ENCODE peak calls at places on chromosomes 16 and 17, in ten cellular contexts. One of them, this sample, is unnamed.

GRCh38 chr16:5015351-5015750 is 18.4 kb downstream of the NAGPA start:
- DNase-seq in putamen: no peak
- DNase-seq in activated T-cell treated with anti-CD3 and anti-CD28 coated beads for 1 hour: no peak
- DNase-seq in NCI-H69: peak; percentile 13
- DNase-seq in CD8-positive, alpha-beta memory T cell: no peak
- DNase-seq in stimulated activated CD8-positive, alpha-beta memory T cell treated with anti-CD3 and anti-CD28 coated beads, Interleukin-12 subunit alpha, Interleukin-12 subunit beta, amount 100 ng/mL, for 1 hour: no peak
- DNase-seq in cardiac muscle cell: no peak
- DNase-seq in H1: no peak
- DNase-seq in HFFc6: no peak
- DNase-seq in GM23248: no peak
- DNase-seq in this sample: no peak

GRCh38 chr17:16926591-16927451 is 45.1 kb downstream of the TNFRSF13B start:
- DNase-seq in putamen: no peak
- DNase-seq in cardiac muscle cell: peak; percentile 49
- DNase-seq in HFFc6: no peak
- DNase-seq in GM23248: no peak
- DNase-seq in NCI-H69: no peak
- DNase-seq in activated T-cell treated with anti-CD3 and anti-CD28 coated beads for 1 hour: no peak
- DNase-seq in H1: no peak
- DNase-seq in CD8-positive, alpha-beta memory T cell: no peak
- DNase-seq in stimulated activated CD8-positive, alpha-beta memory T cell treated with anti-CD3 and anti-CD28 coated beads, Interleukin-12 subunit alpha, Interleukin-12 subunit beta, amount 100 ng/mL, for 1 hour: no peak
- DNase-seq in this sample: no peak

GRCh38 chr16:68642436-68643064 is 2.6 kb upstream of the CDH3 start:
- DNase-seq in NCI-H69: peak; percentile 75
- DNase-seq in CD8-positive, alpha-beta memory T cell: no peak
- DNase-seq in cardiac muscle cell: peak; percentile 38
- DNase-seq in stimulated activated CD8-positive, alpha-beta memory T cell treated with anti-CD3 and anti-CD28 coated beads, Interleukin-12 subunit alpha, Interleukin-12 subunit beta, amount 100 ng/mL, for 1 hour: no peak
- DNase-seq in H1: peak; percentile 31
- DNase-seq in activated T-cell treated with anti-CD3 and anti-CD28 coated beads for 1 hour: no peak
- DNase-seq in putamen: no peak
- DNase-seq in GM23248: peak; percentile 52
- DNase-seq in HFFc6: no peak
- DNase-seq in this sample: no peak

GRCh38 chr17:75130632-75131277 is 787 bp downstream of the NT5C start:
- DNase-seq in HFFc6: peak; percentile 31
- DNase-seq in stimulated activated CD8-positive, alpha-beta memory T cell treated with anti-CD3 and anti-CD28 coated beads, Interleukin-12 subunit alpha, Interleukin-12 subunit beta, amount 100 ng/mL, for 1 hour: no peak
- DNase-seq in putamen: no peak
- DNase-seq in CD8-positive, alpha-beta memory T cell: no peak
- DNase-seq in H1: no peak
- DNase-seq in GM23248: peak; percentile 76
- DNase-seq in NCI-H69: peak; percentile 80
- DNase-seq in cardiac muscle cell: peak; percentile 67
- DNase-seq in activated T-cell treated with anti-CD3 and anti-CD28 coated beads for 1 hour: peak; percentile 29
- DNase-seq in this sample: no peak

GRCh38 chr16:68417711-68418301 is 30.5 kb downstream of the SMPD3 start:
- DNase-seq in H1: no peak
- DNase-seq in stimulated activated CD8-positive, alpha-beta memory T cell treated with anti-CD3 and anti-CD28 coated beads, Interleukin-12 subunit alpha, Interleukin-12 subunit beta, amount 100 ng/mL, for 1 hour: peak; percentile 52
- DNase-seq in NCI-H69: peak; percentile 88
- DNase-seq in activated T-cell treated with anti-CD3 and anti-CD28 coated beads for 1 hour: peak; percentile 62
- DNase-seq in GM23248: no peak
- DNase-seq in cardiac muscle cell: no peak
- DNase-seq in CD8-positive, alpha-beta memory T cell: peak; percentile 61
- DNase-seq in putamen: no peak
- DNase-seq in HFFc6: no peak
- DNase-seq in this sample: no peak

GRCh38 chr16:26374279-26374925 is 682.6 kb downstream of the HS3ST4 start:
- DNase-seq in HFFc6: no peak
- DNase-seq in activated T-cell treated with anti-CD3 and anti-CD28 coated beads for 1 hour: no peak
- DNase-seq in GM23248: no peak
- DNase-seq in cardiac muscle cell: no peak
- DNase-seq in putamen: no peak
- DNase-seq in CD8-positive, alpha-beta memory T cell: no peak
- DNase-seq in stimulated activated CD8-positive, alpha-beta memory T cell treated with anti-CD3 and anti-CD28 coated beads, Interleukin-12 subunit alpha, Interleukin-12 subunit beta, amount 100 ng/mL, for 1 hour: no peak
- DNase-seq in NCI-H69: no peak
- DNase-seq in H1: no peak
- DNase-seq in this sample: no peak

GRCh38 chr16:8885674-8886592 is 3.8 kb downstream of the LITAFD start:
- DNase-seq in activated T-cell treated with anti-CD3 and anti-CD28 coated beads for 1 hour: no peak
- DNase-seq in CD8-positive, alpha-beta memory T cell: no peak
- DNase-seq in cardiac muscle cell: peak; percentile 37
- DNase-seq in putamen: no peak
- DNase-seq in NCI-H69: peak; percentile 35
- DNase-seq in stimulated activated CD8-positive, alpha-beta memory T cell treated with anti-CD3 and anti-CD28 coated beads, Interleukin-12 subunit alpha, Interleukin-12 subunit beta, amount 100 ng/mL, for 1 hour: no peak
- DNase-seq in GM23248: peak; percentile 69
- DNase-seq in H1: no peak
- DNase-seq in HFFc6: peak; percentile 56
- DNase-seq in this sample: no peak

GRCh38 chr17:70254735-70255460 is 85.6 kb downstream of the KCNJ2 start:
- DNase-seq in CD8-positive, alpha-beta memory T cell: no peak
- DNase-seq in GM23248: peak; percentile 3
- DNase-seq in NCI-H69: no peak
- DNase-seq in putamen: no peak
- DNase-seq in HFFc6: no peak
- DNase-seq in H1: no peak
- DNase-seq in activated T-cell treated with anti-CD3 and anti-CD28 coated beads for 1 hour: no peak
- DNase-seq in cardiac muscle cell: no peak
- DNase-seq in stimulated activated CD8-positive, alpha-beta memory T cell treated with anti-CD3 and anti-CD28 coated beads, Interleukin-12 subunit alpha, Interleukin-12 subunit beta, amount 100 ng/mL, for 1 hour: no peak
- DNase-seq in this sample: no peak

GRCh38 chr17:9522074-9522473 is 53.5 kb downstream of the STX8 start:
- DNase-seq in putamen: peak; percentile 29
- DNase-seq in activated T-cell treated with anti-CD3 and anti-CD28 coated beads for 1 hour: no peak
- DNase-seq in stimulated activated CD8-positive, alpha-beta memory T cell treated with anti-CD3 and anti-CD28 coated beads, Interleukin-12 subunit alpha, Interleukin-12 subunit beta, amount 100 ng/mL, for 1 hour: no peak
- DNase-seq in NCI-H69: peak; percentile 3
- DNase-seq in GM23248: peak; percentile 80
- DNase-seq in CD8-positive, alpha-beta memory T cell: no peak
- DNase-seq in HFFc6: peak; percentile 53
- DNase-seq in cardiac muscle cell: peak; percentile 75
- DNase-seq in H1: no peak
- DNase-seq in this sample: peak; percentile 54

GRCh38 chr17:77495575-77495974 is 354.8 kb downstream of the SEC14L1 start:
- DNase-seq in cardiac muscle cell: no peak
- DNase-seq in activated T-cell treated with anti-CD3 and anti-CD28 coated beads for 1 hour: no peak
- DNase-seq in stimulated activated CD8-positive, alpha-beta memory T cell treated with anti-CD3 and anti-CD28 coated beads, Interleukin-12 subunit alpha, Interleukin-12 subunit beta, amount 100 ng/mL, for 1 hour: no peak
- DNase-seq in GM23248: no peak
- DNase-seq in putamen: no peak
- DNase-seq in H1: no peak
- DNase-seq in NCI-H69: no peak
- DNase-seq in CD8-positive, alpha-beta memory T cell: no peak
- DNase-seq in HFFc6: no peak
- DNase-seq in this sample: no peak

GRCh38 chr16:21663889-21664647 is at the start of gene OTOA:
- DNase-seq in stimulated activated CD8-positive, alpha-beta memory T cell treated with anti-CD3 and anti-CD28 coated beads, Interleukin-12 subunit alpha, Interleukin-12 subunit beta, amount 100 ng/mL, for 1 hour: no peak
- DNase-seq in GM23248: peak; percentile 29
- DNase-seq in putamen: no peak
- DNase-seq in NCI-H69: peak; percentile 73
- DNase-seq in activated T-cell treated with anti-CD3 and anti-CD28 coated beads for 1 hour: peak; percentile 9
- DNase-seq in CD8-positive, alpha-beta memory T cell: peak; percentile 14
- DNase-seq in cardiac muscle cell: peak; percentile 8
- DNase-seq in HFFc6: no peak
- DNase-seq in H1: peak; percentile 29
- DNase-seq in this sample: no peak

GRCh38 chr16:11679250-11679649 is 11.0 kb downstream of the SNN start:
- DNase-seq in CD8-positive, alpha-beta memory T cell: no peak
- DNase-seq in cardiac muscle cell: no peak
- DNase-seq in GM23248: no peak
- DNase-seq in HFFc6: no peak
- DNase-seq in H1: no peak
- DNase-seq in activated T-cell treated with anti-CD3 and anti-CD28 coated beads for 1 hour: no peak
- DNase-seq in NCI-H69: no peak
- DNase-seq in putamen: no peak
- DNase-seq in stimulated activated CD8-positive, alpha-beta memory T cell treated with anti-CD3 and anti-CD28 coated beads, Interleukin-12 subunit alpha, Interleukin-12 subunit beta, amount 100 ng/mL, for 1 hour: no peak
- DNase-seq in this sample: no peak

GRCh38 chr17:49371178-49371834 is 9.3 kb upstream of the ZNF652 start:
- DNase-seq in NCI-H69: peak; percentile 87
- DNase-seq in H1: peak; percentile 73
- DNase-seq in CD8-positive, alpha-beta memory T cell: no peak
- DNase-seq in stimulated activated CD8-positive, alpha-beta memory T cell treated with anti-CD3 and anti-CD28 coated beads, Interleukin-12 subunit alpha, Interleukin-12 subunit beta, amount 100 ng/mL, for 1 hour: no peak
- DNase-seq in cardiac muscle cell: no peak
- DNase-seq in activated T-cell treated with anti-CD3 and anti-CD28 coated beads for 1 hour: no peak
- DNase-seq in HFFc6: no peak
- DNase-seq in putamen: no peak
- DNase-seq in GM23248: no peak
- DNase-seq in this sample: no peak

GRCh38 chr17:65261682-65262636 is 124.8 kb downstream of the RGS9 start:
- DNase-seq in activated T-cell treated with anti-CD3 and anti-CD28 coated beads for 1 hour: no peak
- DNase-seq in NCI-H69: no peak
- DNase-seq in HFFc6: no peak
- DNase-seq in stimulated activated CD8-positive, alpha-beta memory T cell treated with anti-CD3 and anti-CD28 coated beads, Interleukin-12 subunit alpha, Interleukin-12 subunit beta, amount 100 ng/mL, for 1 hour: no peak
- DNase-seq in putamen: no peak
- DNase-seq in GM23248: peak; percentile 61
- DNase-seq in cardiac muscle cell: peak; percentile 44
- DNase-seq in H1: no peak
- DNase-seq in CD8-positive, alpha-beta memory T cell: no peak
- DNase-seq in this sample: no peak

GRCh38 chr17:49054342-49055092 is 57.3 kb downstream of the IGF2BP1 start:
- DNase-seq in NCI-H69: no peak
- DNase-seq in stimulated activated CD8-positive, alpha-beta memory T cell treated with anti-CD3 and anti-CD28 coated beads, Interleukin-12 subunit alpha, Interleukin-12 subunit beta, amount 100 ng/mL, for 1 hour: no peak
- DNase-seq in cardiac muscle cell: no peak
- DNase-seq in putamen: no peak
- DNase-seq in HFFc6: no peak
- DNase-seq in H1: no peak
- DNase-seq in activated T-cell treated with anti-CD3 and anti-CD28 coated beads for 1 hour: no peak
- DNase-seq in GM23248: no peak
- DNase-seq in CD8-positive, alpha-beta memory T cell: no peak
- DNase-seq in this sample: no peak

GRCh38 chr16:88639231-88640038 is 1.1 kb downstream of the IL17C start:
- DNase-seq in NCI-H69: no peak
- DNase-seq in GM23248: peak; percentile 46
- DNase-seq in putamen: no peak
- DNase-seq in HFFc6: no peak
- DNase-seq in activated T-cell treated with anti-CD3 and anti-CD28 coated beads for 1 hour: no peak
- DNase-seq in H1: no peak
- DNase-seq in cardiac muscle cell: no peak
- DNase-seq in stimulated activated CD8-positive, alpha-beta memory T cell treated with anti-CD3 and anti-CD28 coated beads, Interleukin-12 subunit alpha, Interleukin-12 subunit beta, amount 100 ng/mL, for 1 hour: no peak
- DNase-seq in CD8-positive, alpha-beta memory T cell: no peak
- DNase-seq in this sample: no peak

GRCh38 chr16:13168091-13168572 is 266.7 kb downstream of the SHISA9 start:
- DNase-seq in GM23248: no peak
- DNase-seq in putamen: no peak
- DNase-seq in cardiac muscle cell: no peak
- DNase-seq in H1: no peak
- DNase-seq in stimulated activated CD8-positive, alpha-beta memory T cell treated with anti-CD3 and anti-CD28 coated beads, Interleukin-12 subunit alpha, Interleukin-12 subunit beta, amount 100 ng/mL, for 1 hour: no peak
- DNase-seq in activated T-cell treated with anti-CD3 and anti-CD28 coated beads for 1 hour: no peak
- DNase-seq in CD8-positive, alpha-beta memory T cell: no peak
- DNase-seq in NCI-H69: peak; percentile 64
- DNase-seq in HFFc6: no peak
- DNase-seq in this sample: no peak

GRCh38 chr16:65494080-65494479 is 372.2 kb upstream of the CDH11 start:
- DNase-seq in HFFc6: no peak
- DNase-seq in NCI-H69: no peak
- DNase-seq in stimulated activated CD8-positive, alpha-beta memory T cell treated with anti-CD3 and anti-CD28 coated beads, Interleukin-12 subunit alpha, Interleukin-12 subunit beta, amount 100 ng/mL, for 1 hour: no peak
- DNase-seq in putamen: no peak
- DNase-seq in activated T-cell treated with anti-CD3 and anti-CD28 coated beads for 1 hour: no peak
- DNase-seq in cardiac muscle cell: no peak
- DNase-seq in H1: no peak
- DNase-seq in GM23248: no peak
- DNase-seq in CD8-positive, alpha-beta memory T cell: no peak
- DNase-seq in this sample: no peak

GRCh38 chr17:17922198-17922901 is 49.9 kb downstream of the TOM1L2 start:
- DNase-seq in putamen: no peak
- DNase-seq in NCI-H69: peak; percentile 69
- DNase-seq in GM23248: no peak
- DNase-seq in cardiac muscle cell: no peak
- DNase-seq in H1: no peak
- DNase-seq in HFFc6: no peak
- DNase-seq in stimulated activated CD8-positive, alpha-beta memory T cell treated with anti-CD3 and anti-CD28 coated beads, Interleukin-12 subunit alpha, Interleukin-12 subunit beta, amount 100 ng/mL, for 1 hour: no peak
- DNase-seq in activated T-cell treated with anti-CD3 and anti-CD28 coated beads for 1 hour: no peak
- DNase-seq in CD8-positive, alpha-beta memory T cell: no peak
- DNase-seq in this sample: no peak